ENCODE peak calls at places on chromosomes 13 and 19, in six cellular contexts. T is A549, Y is hepatocyte, I is thoracic aorta, X is heart left ventricle, Q is breast epithelium. A is an unnamed sample.

GRCh38 chr13:25018729-25019115 is 77.2 kb upstream of the PABPC3 start:
- DNase-seq in Y (no peak), X (no peak), T (no peak), I (no peak), Q (no peak), A (no peak)

GRCh38 chr13:30572859-30573275 is 44.9 kb upstream of the USPL1 start:
- DNase-seq in Q (no peak), X (peak), T (peak), I (no peak), Y (peak), A (peak)

GRCh38 chr13:27956576-27957300 is 12.4 kb downstream of the CDX2 start:
- DNase-seq in T (no peak), Y (peak), Q (no peak), X (no peak), I (no peak), A (no peak)

GRCh38 chr19:42032428-42032827 is 37.6 kb downstream of the GRIK5 start:
- DNase-seq in I (no peak), Y (no peak), Q (no peak), X (no peak), T (no peak), A (no peak)

GRCh38 chr13:30720470-30720869 is 14.9 kb upstream of the ALOX5AP start:
- DNase-seq in I (no peak), X (no peak), Q (no peak), Y (no peak), T (no peak), A (no peak)

GRCh38 chr19:33292595-33293254 is 9.6 kb downstream of the CEBPA start:
- DNase-seq in Y (no peak), Q (no peak), I (no peak), T (no peak), X (no peak), A (no peak)

GRCh38 chr13:71021810-71022422 is 845.1 kb downstream of the DACH1 start:
- DNase-seq in X (no peak), T (no peak), Q (no peak), Y (no peak), I (no peak), A (no peak)

GRCh38 chr19:29524912-29525870 is 603 bp upstream of the VSTM2B start:
- DNase-seq in Y (no peak), I (no peak), T (no peak), Q (no peak), X (no peak), A (no peak)

GRCh38 chr19:10043286-10043927 is 30.1 kb downstream of the RDH8 start:
- DNase-seq in I (no peak), Q (no peak), Y (no peak), T (no peak), X (no peak), A (peak)

GRCh38 chr19:4208385-4209094 is 20.8 kb upstream of the EBI3 start:
- DNase-seq in X (no peak), Q (no peak), Y (peak), T (peak), I (no peak), A (peak)

GRCh38 chr13:109255457-109255856 is 530.9 kb downstream of the IRS2 start:
- DNase-seq in X (no peak), I (no peak), T (no peak), Y (no peak), Q (no peak), A (no peak)
- H3K4me3 ChIP-seq in X (no peak), I (no peak), T (no peak), Y (no peak), Q (no peak), A (no peak)

GRCh38 chr13:98141938-98142426 is 912 bp upstream of the FARP1 start:
- DNase-seq in T (no peak), Y (peak), X (peak), I (no peak), Q (no peak), A (no peak)

GRCh38 chr13:98143601-98144500 is 957 bp downstream of the FARP1 start:
- DNase-seq in Y (peak), I (no peak), X (peak), Q (no peak), T (peak), A (peak)

GRCh38 chr13:98143157-98143553 is 261 bp downstream of the FARP1 start:
- DNase-seq in Q (no peak), X (peak), T (peak), Y (no peak), I (no peak), A (no peak)

GRCh38 chr13:98142427-98143156 is at the start of gene FARP1:
- DNase-seq in Q (peak), Y (peak), X (peak), T (peak), I (no peak), A (peak)

DNA sequence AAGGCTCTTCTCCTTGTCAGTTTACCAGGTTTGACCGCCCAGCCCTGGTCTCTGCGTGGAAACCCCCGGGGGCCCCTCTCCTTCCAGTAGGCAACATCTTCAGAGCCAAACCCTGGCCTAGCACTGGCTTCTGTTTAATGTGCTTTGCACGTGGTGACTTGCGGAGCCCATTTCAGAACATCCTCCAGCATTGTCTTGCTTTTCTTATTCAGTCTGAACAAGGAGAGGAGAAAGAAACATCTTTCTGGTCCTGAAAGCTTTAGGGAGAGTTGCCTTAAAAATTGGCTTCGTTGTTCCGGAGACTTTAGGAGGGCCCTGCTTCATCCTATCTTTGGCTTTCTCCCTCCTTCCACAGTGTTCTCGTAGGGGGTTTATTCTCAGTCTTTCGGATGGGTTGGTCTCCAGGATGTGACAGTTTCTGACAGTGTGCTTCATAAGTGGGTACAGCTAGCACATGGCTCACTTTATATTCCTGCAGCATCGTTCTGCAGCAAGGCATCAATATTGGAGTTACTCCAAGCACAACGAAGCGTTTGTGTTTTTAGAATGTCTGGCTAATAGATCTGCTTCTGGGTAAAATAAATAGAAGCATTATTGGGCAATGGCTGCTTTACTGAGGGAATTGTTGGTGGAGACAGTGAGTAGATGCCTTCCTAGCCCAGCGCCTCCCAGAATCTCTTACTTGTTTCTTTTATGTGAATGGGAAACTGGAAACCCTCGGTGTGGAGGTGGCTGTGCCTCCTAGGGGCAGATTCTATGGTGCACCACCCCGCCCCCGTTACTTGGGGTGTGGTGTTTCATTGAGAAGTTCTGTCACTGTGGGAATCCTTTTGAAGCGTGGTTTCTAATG is 1.8 kb downstream of the FARP1 start:
- DNase-seq in X (no peak), Y (peak), Q (no peak), T (no peak), I (no peak), A (peak)
- TF ChIP-seq CTCF in X (no peak), Y (peak), Q (no peak), T (no peak), I (no peak), A (peak)

DNA sequence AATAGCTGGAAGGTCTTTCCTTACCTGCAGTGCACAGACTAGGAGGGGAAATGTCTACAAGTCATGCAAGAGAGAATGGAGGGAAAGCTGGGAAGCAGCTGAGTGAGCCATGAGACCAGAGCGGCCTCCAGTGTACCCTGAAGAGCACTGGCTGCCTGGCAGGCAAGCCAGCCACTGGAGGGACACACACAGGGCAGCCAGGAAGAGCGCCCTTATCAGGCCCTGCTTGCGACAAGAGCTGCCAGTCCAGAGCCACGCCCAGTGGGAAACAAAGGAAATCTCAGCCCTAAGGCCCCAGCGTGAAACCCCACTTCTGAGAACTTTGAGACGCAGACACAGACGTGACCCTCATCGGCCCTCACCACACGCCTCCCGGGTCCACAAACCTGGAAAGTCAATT is 105.0 kb downstream of the STK24 start:
- DNase-seq in Q (no peak), I (no peak), Y (no peak), X (peak), T (no peak), A (no peak)
- H3K4me3 ChIP-seq in Q (no peak), I (no peak), Y (no peak), X (no peak), T (no peak), A (no peak)

GRCh38 chr13:72805663-72806341 is 23.9 kb downstream of the PIBF1 start:
- DNase-seq in I (no peak), T (no peak), Y (no peak), X (no peak), Q (no peak), A (peak)

GRCh38 chr13:72804301-72804700 is 22.4 kb downstream of the PIBF1 start:
- DNase-seq in Q (no peak), I (no peak), X (no peak), Y (no peak), T (no peak), A (no peak)

DNA sequence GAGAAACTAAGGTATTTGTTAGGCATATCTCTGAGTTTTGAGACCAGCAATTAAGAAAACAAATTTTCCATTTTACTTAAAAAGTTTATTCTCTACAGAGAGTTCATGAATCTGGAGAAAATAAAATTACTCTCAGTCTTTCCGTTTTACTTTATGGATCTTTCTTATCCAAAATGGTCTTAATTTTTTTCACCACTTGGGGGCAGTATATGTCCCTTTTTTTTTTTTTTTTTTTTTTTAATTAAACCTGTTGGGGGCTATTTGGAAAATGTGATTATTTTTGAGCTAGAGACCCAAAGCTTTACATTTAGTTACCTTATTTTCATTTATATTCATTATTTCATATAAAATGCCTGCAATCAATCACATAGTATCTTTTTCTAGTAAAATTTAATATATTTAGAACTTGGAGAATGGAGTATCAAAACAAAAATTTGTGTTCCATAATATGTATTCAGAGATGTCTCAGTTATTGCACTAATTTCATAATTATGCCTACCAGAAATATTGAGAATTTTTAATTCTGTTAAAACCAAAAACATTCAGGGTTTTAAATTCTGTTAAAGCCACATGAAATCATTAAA is 27.1 kb downstream of the PIBF1 start:
- DNase-seq in T (no peak), Q (no peak), Y (peak), X (no peak), I (no peak), A (peak)
- TF ChIP-seq CTCF in T (peak), Q (no peak), Y (peak), X (peak), I (peak), A (peak)

GRCh38 chr19:44812142-44812718 is 3.3 kb downstream of the BCAM start:
- DNase-seq in I (no peak), X (no peak), Q (no peak), T (no peak), Y (no peak), A (no peak)

GRCh38 chr19:44808463-44809371 is at the start of gene BCAM:
- DNase-seq in X (peak), Q (peak), Y (peak), I (no peak), T (peak), A (peak)

GRCh38 chr19:44807652-44808462 is 1.0 kb upstream of the BCAM start:
- DNase-seq in Q (peak), X (no peak), T (peak), I (no peak), Y (peak), A (peak)

GRCh38 chr19:44810555-44811447 is 1.9 kb downstream of the BCAM start:
- DNase-seq in Y (no peak), I (no peak), X (no peak), Q (no peak), T (no peak), A (no peak)

DNA sequence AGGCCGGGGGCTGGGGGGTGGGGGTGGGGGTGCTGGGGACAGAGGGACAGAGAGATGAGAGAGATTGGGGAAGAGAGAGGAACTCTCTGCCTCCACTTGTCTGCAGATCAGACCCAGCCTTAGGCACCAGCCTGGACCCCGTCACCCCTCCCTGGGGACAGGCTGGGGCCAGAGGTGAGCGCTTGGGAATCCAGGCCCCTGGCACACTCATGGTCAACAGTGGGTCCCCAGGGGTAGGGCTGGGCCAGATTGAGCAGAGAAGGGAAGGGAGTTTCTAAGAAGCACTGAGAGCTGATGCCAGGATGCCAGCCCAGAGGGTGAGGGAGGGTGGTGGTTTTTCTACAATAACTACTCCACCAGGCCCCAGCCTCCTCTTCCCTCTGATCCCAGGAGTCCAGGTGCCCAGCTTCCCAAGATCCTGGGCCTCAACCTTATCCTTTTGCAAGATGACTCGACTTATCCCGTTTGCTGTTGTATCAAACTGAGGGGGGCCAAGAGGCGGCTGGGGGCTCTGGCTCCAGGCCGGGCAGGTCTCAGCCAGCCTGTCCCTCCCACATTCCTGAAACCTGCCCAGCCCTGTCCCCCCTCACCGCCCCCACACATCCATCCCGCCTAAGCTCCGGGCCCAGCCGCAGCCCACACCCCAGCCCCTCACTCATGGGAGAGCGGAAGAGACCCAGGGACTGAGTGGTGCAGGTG is 1.1 kb downstream of the BCAM start:
- DNase-seq in X (no peak), Q (no peak), Y (no peak), I (no peak), T (no peak), A (no peak)
- H3K4me3 ChIP-seq in X (peak), Q (peak), Y (no peak), I (peak), T (peak), A (no peak)

GRCh38 chr13:20193924-20194631 is 1.3 kb upstream of the GJB2 start:
- DNase-seq in Y (no peak), T (no peak), X (no peak), Q (no peak), I (no peak), A (no peak)

GRCh38 chr13:20192470-20193141 is at the start of gene GJB2:
- DNase-seq in X (no peak), Q (no peak), I (no peak), Y (peak), T (no peak), A (no peak)

GRCh38 chr13:20191902-20192469 is 752 bp downstream of the GJB2 start:
- DNase-seq in Q (no peak), X (no peak), I (no peak), Y (peak), T (no peak), A (no peak)

GRCh38 chr13:20191311-20191901 is 1.3 kb downstream of the GJB2 start:
- DNase-seq in X (no peak), Q (no peak), T (no peak), I (no peak), Y (no peak), A (no peak)

GRCh38 chr13:20193142-20193923 is 595 bp upstream of the GJB2 start:
- DNase-seq in X (no peak), T (no peak), Q (no peak), Y (no peak), I (no peak), A (no peak)
- TF ChIP-seq CTCF in X (no peak), T (no peak), Q (no peak), Y (no peak), I (no peak), A (no peak)

DNA sequence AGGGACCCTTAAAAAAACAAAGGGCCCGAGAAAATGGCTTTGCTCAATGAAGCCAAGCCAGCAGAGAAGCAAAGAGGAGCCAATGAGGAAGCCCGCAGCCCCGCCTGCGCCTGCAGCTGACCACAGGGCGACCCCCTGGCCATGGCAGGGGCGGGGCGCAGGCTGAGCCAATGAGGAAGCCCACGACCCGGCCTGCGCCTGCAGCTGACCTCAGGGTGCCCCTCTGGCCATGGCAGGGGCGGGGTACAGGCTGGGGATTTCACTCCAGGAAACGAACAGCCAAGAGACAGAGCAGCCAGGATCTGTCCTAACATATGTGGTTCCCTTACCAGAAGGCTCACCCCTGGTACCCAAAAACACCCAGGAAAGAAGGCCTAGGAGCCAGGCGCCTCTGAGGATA is 101.4 kb downstream of the STK24 start:
- DNase-seq in I (no peak), T (no peak), X (no peak), Q (no peak), Y (no peak), A (no peak)
- H3K4me3 ChIP-seq in I (no peak), T (no peak), X (no peak), Q (no peak), Y (no peak), A (no peak)

A was measured in fibroblast of pulmonary artery.